ENCODE peak calls at places on chromosome 14, in seven cellular contexts. C, T, Z, B, K, I and G are unnamed samples.

GRCh38 chr14:68728342-68729106 is 64.3 kb downstream of the ZFP36L1 start:
- DNase-seq in C (no peak), T (no peak), Z (no peak), B (no peak), K (no peak), I (no peak), G (no peak)

GRCh38 chr14:60777856-60778578 is 43.5 kb downstream of the MNAT1 start:
- DNase-seq in C (no peak), T (no peak), Z (no peak), B (no peak), K (no peak), I (peak), G (no peak)

GRCh38 chr14:70664698-70665447 is 23.2 kb downstream of the TTC9 start:
- DNase-seq in C (no peak), T (no peak), Z (no peak), B (no peak), K (no peak), I (no peak), G (no peak)

GRCh38 chr14:23302290-23303225 is at the start of gene PPP1R3E:
- DNase-seq in C (peak), T (peak), Z (peak), B (no peak), K (no peak), I (no peak), G (no peak)

GRCh38 chr14:21498540-21499526 is 12.3 kb downstream of the METTL3 start:
- DNase-seq in C (no peak), T (peak), Z (no peak), B (no peak), K (no peak), I (peak), G (no peak)

GRCh38 chr14:23571701-23572523 is 4.3 kb upstream of the AP1G2 start:
- DNase-seq in C (no peak), T (no peak), Z (no peak), B (no peak), K (no peak), I (no peak), G (no peak)

GRCh38 chr14:65267856-65268255 is 144.7 kb upstream of the FUT8 start:
- DNase-seq in C (no peak), T (no peak), Z (no peak), B (no peak), K (no peak), I (no peak), G (no peak)

GRCh38 chr14:23494223-23494622 is 24.7 kb downstream of the NGDN start:
- DNase-seq in C (no peak), T (no peak), Z (no peak), B (no peak), K (no peak), I (no peak), G (no peak)

GRCh38 chr14:74619672-74620131 is 7.7 kb upstream of the LTBP2 start:
- DNase-seq in C (no peak), T (no peak), Z (peak), B (peak), K (no peak), I (peak), G (no peak)

GRCh38 chr14:105200074-105200473 is 19.0 kb upstream of the NUDT14 start:
- DNase-seq in C (no peak), T (no peak), Z (no peak), B (no peak), K (no peak), I (no peak), G (no peak)

GRCh38 chr14:78997811-78998210 is 827.6 kb downstream of the NRXN3 start:
- DNase-seq in C (no peak), T (no peak), Z (no peak), B (no peak), K (no peak), I (peak), G (no peak)

GRCh38 chr14:70642313-70643235 is 858 bp downstream of the TTC9 start:
- DNase-seq in C (peak), T (peak), Z (no peak), B (no peak), K (no peak), I (no peak), G (no peak)

GRCh38 chr14:88551094-88551870 is 3.5 kb downstream of the PTPN21 start:
- DNase-seq in C (no peak), T (peak), Z (peak), B (no peak), K (no peak), I (peak), G (peak)

DNA sequence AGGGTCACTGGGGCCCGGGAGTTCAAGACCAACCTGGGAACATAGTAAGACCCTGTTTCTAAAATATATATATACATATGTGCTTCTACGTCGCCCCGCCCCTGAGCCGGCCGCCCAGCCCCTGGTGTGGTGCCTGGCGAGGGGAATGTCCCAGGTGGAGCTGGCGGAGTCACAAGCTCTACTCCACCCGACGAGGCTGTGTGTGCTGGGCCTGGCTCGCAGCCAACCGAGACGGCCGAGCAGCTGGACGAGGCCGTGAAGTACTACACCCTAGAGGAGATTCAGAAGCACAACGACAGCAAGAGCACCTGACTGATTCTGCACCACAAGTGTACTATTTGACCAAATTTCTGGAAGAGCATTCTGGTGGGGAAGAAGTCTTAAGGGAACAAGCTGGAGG is 22.1 kb upstream of the ITPK1 start:
- DNase-seq in C (no peak), T (no peak), Z (peak), B (no peak), K (no peak), I (no peak), G (no peak)
- TF ChIP-seq CTCF in C (no peak), T (no peak), Z (no peak), B (no peak), K (no peak), I (no peak), G (no peak)

GRCh38 chr14:71933026-71933587 is 878 bp downstream of the RGS6 start:
- DNase-seq in C (no peak), T (no peak), Z (no peak), B (no peak), K (no peak), I (no peak), G (no peak)

GRCh38 chr14:71931492-71932228 is 569 bp upstream of the RGS6 start:
- DNase-seq in C (no peak), T (peak), Z (peak), B (no peak), K (no peak), I (no peak), G (no peak)

GRCh38 chr14:71932229-71932951 is at the start of gene RGS6:
- DNase-seq in C (no peak), T (peak), Z (peak), B (no peak), K (no peak), I (no peak), G (no peak)
- TF ChIP-seq CTCF in C (no peak), T (peak), Z (peak), B (no peak), K (no peak), I (peak), G (peak)

DNA sequence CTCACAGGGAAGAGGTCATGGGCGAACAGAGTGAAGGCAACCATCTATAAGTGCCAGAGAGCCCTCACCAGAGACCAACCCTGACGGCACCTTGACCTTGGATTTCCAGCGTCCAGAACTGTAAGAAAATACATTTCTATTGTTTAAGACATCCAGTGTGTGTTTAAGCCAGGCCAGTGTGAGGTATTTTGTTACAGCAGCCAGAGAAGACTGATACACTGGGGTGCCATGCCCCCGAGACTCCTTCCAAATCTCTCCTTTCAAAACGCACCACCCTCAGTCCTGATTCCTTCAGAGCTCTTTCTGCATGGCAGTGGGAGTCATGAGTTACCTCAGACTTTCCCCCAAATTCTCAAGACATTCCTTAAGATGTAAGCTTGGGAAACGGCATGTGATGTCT is 2.5 kb upstream of the SERPINA5 start:
- DNase-seq in C (no peak), T (no peak), Z (no peak), B (no peak), K (no peak), I (no peak), G (no peak)
- TF ChIP-seq CTCF in C (no peak), T (no peak), Z (no peak), B (no peak), K (no peak), I (no peak), G (no peak)

GRCh38 chr14:83173687-83174086 is 1640.0 kb upstream of the SEL1L start:
- DNase-seq in C (no peak), T (no peak), Z (no peak), B (no peak), K (no peak), I (no peak), G (no peak)

GRCh38 chr14:83171761-83172160 is 1638.1 kb upstream of the SEL1L start:
- DNase-seq in C (no peak), T (no peak), Z (no peak), B (no peak), K (no peak), I (no peak), G (no peak)

GRCh38 chr14:83172363-83172762 is 1638.7 kb upstream of the SEL1L start:
- DNase-seq in C (no peak), T (no peak), Z (no peak), B (no peak), K (no peak), I (no peak), G (no peak)

GRCh38 chr14:83164591-83164990 is 1630.9 kb upstream of the SEL1L start:
- DNase-seq in C (no peak), T (no peak), Z (no peak), B (no peak), K (no peak), I (no peak), G (no peak)

DNA sequence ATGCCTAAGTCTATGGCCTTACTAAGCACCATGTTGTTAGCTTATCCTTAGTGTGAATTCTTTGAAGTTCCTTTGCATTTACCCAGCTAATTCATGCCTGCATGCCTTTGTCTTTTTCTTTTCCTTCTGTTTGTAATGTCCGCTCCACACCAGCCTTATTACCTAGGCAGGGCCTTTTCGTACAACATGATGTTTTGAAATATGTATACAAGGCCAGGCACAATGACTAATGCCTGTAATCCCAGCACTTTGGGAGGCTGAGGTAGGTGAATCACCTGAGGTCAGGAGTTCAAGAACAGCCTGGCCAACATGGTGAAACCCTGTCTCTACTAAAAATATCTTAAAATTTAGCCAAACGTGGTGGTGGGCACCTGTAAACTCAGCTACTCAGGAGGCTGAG is 1636.5 kb upstream of the SEL1L start:
- DNase-seq in C (no peak), T (no peak), Z (no peak), B (no peak), K (no peak), I (no peak), G (no peak)
- TF ChIP-seq CTCF in C (no peak), T (no peak), Z (no peak), B (no peak), K (no peak), I (no peak), G (no peak)

DNA sequence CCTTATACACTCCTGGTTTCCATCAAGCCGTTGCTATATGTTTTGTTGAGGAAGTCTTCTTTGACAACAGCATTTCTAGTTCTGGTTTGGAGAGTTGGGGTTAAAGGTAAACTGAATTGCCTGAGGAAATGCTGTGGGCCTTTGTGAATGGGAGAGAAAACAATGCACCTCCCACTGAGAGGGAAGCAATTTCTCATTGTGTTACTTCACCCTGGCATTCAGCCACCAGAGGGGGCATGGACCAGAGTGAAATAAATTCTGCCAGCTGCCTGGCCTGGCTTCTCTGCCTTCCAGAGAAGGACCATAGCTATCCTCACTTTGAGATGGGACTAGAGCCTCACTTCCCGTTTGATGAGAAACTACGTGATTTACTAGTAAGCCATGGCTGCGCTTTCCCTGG is 475.3 kb downstream of the EGLN3 start:
- DNase-seq in C (no peak), T (no peak), Z (no peak), B (no peak), K (peak), I (peak), G (no peak)
- TF ChIP-seq CTCF in C (no peak), T (no peak), Z (peak), B (no peak), K (peak), I (peak), G (peak)

GRCh38 chr14:66490143-66491111 is 4.3 kb downstream of the CCDC196 start:
- DNase-seq in C (no peak), T (no peak), Z (no peak), B (no peak), K (no peak), I (no peak), G (no peak)

GRCh38 chr14:66493750-66494149 is 7.6 kb downstream of the CCDC196 start:
- DNase-seq in C (no peak), T (no peak), Z (no peak), B (no peak), K (no peak), I (no peak), G (no peak)

GRCh38 chr14:66496911-66497310 is 10.7 kb downstream of the CCDC196 start:
- DNase-seq in C (no peak), T (no peak), Z (no peak), B (no peak), K (no peak), I (no peak), G (no peak)

GRCh38 chr14:66496188-66496807 is 10.1 kb downstream of the CCDC196 start:
- DNase-seq in C (no peak), T (no peak), Z (no peak), B (no peak), K (no peak), I (no peak), G (no peak)

GRCh38 chr14:66495214-66496098 is 9.3 kb downstream of the CCDC196 start:
- DNase-seq in C (no peak), T (peak), Z (peak), B (no peak), K (no peak), I (peak), G (no peak)
- TF ChIP-seq CTCF in C (peak), T (peak), Z (peak), B (no peak), K (peak), I (peak), G (peak)

DNA sequence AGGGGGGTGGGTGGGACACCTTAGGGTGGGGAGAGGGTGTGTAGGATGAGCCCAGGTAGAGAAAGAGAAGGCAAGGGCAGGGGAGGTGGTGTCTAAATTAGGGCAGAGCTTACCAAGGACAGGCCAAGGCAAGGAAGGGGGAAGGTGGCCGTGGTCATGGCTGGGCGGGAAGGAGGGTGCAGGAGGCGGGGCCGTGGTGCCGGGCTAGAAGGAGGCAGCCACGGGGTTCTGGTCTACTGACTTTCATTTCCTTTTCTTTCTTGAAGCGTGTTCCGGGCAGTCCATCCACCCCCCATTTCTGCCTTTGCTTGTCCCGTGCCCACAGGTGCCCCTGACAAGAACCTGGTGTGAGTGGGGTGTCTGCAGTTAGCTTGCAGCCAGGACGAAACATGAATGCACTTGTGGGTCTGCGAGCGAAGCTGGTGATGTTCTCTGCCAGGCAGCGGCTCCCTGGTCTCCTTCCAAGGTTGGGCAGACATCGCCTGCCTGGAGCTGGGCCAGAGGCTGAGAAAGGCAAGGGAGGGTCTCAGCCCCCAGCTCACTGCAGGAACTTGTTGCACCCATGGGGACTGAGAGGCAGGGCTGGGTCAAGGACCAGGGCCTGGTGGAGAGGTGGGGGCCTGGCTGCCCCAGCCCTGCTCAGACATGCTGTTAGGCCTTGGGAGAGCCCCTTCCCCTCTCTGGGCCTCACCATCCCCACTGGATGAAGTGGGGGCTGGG is 58.2 kb downstream of the KIF26A start:
- DNase-seq in C (no peak), T (no peak), Z (no peak), B (no peak), K (no peak), I (no peak), G (no peak)
- TF ChIP-seq CTCF in C (no peak), T (no peak), Z (no peak), B (no peak), K (no peak), I (no peak), G (no peak)

DNA sequence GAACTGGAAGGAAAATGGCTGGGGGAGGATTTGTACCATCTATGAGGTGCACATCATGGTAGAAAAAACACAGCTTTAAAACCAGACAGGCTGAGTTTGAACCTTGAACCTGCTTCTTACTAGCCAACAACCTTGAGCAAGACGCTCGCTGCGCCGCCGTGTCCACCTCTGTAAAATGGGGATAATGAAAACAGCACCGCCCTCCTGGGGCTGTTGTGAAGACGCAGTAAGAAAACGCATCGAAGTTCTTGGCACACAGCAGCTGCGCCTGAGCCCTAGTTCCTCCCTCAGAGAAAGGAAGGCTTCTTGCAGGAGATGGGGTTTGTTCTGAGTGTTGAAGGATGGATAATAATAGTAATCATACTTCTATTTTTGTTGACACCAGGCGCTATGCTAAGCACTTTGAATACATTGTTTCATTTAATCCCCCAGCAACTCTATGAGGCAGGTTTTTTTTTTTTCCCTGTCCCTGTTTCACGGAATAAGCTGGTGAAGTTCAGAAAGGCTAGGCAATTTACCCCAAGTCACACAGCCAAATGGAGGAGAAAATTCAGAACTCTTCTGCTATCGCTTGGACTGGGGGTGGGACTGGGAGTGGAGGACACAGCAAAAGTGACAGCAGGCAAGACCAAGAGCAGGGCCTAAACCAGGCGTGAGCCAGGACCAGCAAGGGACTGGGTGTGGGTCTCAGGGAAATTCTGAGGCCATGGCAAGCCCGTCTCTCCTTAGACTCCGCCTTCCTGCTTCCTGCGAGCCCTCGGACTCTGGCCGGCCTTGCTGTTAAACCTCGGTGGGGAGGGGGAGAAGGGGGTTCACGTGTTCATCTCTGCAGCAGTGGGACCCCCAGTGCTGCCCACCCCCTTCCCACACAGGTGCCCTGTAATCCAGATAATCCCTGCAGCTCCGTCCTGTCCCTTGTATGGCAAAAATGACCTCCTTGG is 97.5 kb downstream of the LRRC74A start:
- DNase-seq in C (no peak), T (no peak), Z (no peak), B (no peak), K (no peak), I (no peak), G (no peak)
- TF ChIP-seq CTCF in C (no peak), T (no peak), Z (no peak), B (no peak), K (no peak), I (no peak), G (no peak)